ENCODE peak calls at places on chromosome 16, in six cellular contexts. H is cardiac fibroblast, I is head of caudate nucleus, Y is LHCN-M2, J is GF-D8, G is fibroblast of mammary gland. N is an unnamed sample.

GRCh38 chr16:53071748-53072301 is 17.0 kb downstream of the CHD9 start:
- DNase-seq in H (peak; percentile 87), I (no peak), Y (peak; percentile 71), J (peak; percentile 52), G (no peak), N (no peak)

GRCh38 chr16:66372078-66372897 is 5.8 kb downstream of the CDH5 start:
- DNase-seq in H (no peak), I (no peak), Y (no peak), J (no peak), G (no peak), N (no peak)

GRCh38 chr16:11539635-11540034 is 47.1 kb downstream of the LITAF start:
- DNase-seq in H (no peak), I (peak; percentile 43), Y (no peak), J (no peak), G (no peak), N (no peak)

GRCh38 chr16:85309656-85310587 is 197.7 kb upstream of the CIBAR2 start:
- DNase-seq in H (no peak), I (peak; percentile 91), Y (peak; percentile 84), J (peak; percentile 85), G (no peak), N (no peak)

GRCh38 chr16:88309905-88310259 is 72.9 kb upstream of the ZNF469 start:
- DNase-seq in H (no peak), I (no peak), Y (peak; percentile 71), J (no peak), G (no peak), N (no peak)

GRCh38 chr16:82454152-82454551 is 172.6 kb upstream of the CDH13 start:
- DNase-seq in H (no peak), I (no peak), Y (no peak), J (no peak), G (no peak), N (no peak)

GRCh38 chr16:13793788-13794461 is 126.0 kb upstream of the ERCC4 start:
- DNase-seq in H (no peak), I (peak; percentile 4), Y (no peak), J (no peak), G (no peak), N (peak; percentile 74)

GRCh38 chr16:24539850-24540484 is 601 bp downstream of the RBBP6 start:
- DNase-seq in H (peak; percentile 63), I (peak; percentile 28), Y (no peak), J (no peak), G (no peak), N (no peak)

GRCh38 chr16:87607871-87608270 is 5.6 kb downstream of the JPH3 start:
- DNase-seq in H (no peak), I (no peak), Y (no peak), J (no peak), G (no peak), N (no peak)

GRCh38 chr16:24135624-24136296 is 120.4 kb upstream of the CACNG3 start:
- DNase-seq in H (no peak), I (no peak), Y (no peak), J (no peak), G (no peak), N (peak; percentile 29)

GRCh38 chr16:88297178-88297720 is 85.5 kb upstream of the ZNF469 start:
- DNase-seq in H (no peak), I (no peak), Y (no peak), J (no peak), G (no peak), N (no peak)

GRCh38 chr16:249431-249830 is 14.8 kb downstream of the FAM234A start:
- DNase-seq in H (no peak), I (no peak), Y (no peak), J (no peak), G (no peak), N (no peak)

GRCh38 chr16:24977673-24978065 is 37.5 kb downstream of the ARHGAP17 start:
- DNase-seq in H (peak; percentile 88), I (no peak), Y (peak; percentile 82), J (no peak), G (peak; percentile 82), N (no peak)

GRCh38 chr16:23837553-23838308 is 1.9 kb downstream of the PRKCB start:
- DNase-seq in H (no peak), I (no peak), Y (no peak), J (no peak), G (no peak), N (peak; percentile 41)

GRCh38 chr16:89393731-89394406 is 96.5 kb downstream of the ANKRD11 start:
- DNase-seq in H (no peak), I (no peak), Y (no peak), J (no peak), G (no peak), N (no peak)

GRCh38 chr16:15464401-15465186 is 30.2 kb downstream of the BMERB1 start:
- DNase-seq in H (no peak), I (no peak), Y (no peak), J (no peak), G (no peak), N (no peak)

GRCh38 chr16:66717112-66717675 is 20.7 kb upstream of the CMTM4 start:
- DNase-seq in H (peak; percentile 65), I (peak; percentile 48), Y (peak; percentile 48), J (peak; percentile 20), G (peak; percentile 92), N (no peak)

GRCh38 chr16:63361032-63361624 is 1324.9 kb upstream of the CDH8 start:
- DNase-seq in H (peak; percentile 72), I (peak; percentile 19), Y (peak; percentile 59), J (no peak), G (peak; percentile 66), N (peak; percentile 66)

GRCh38 chr16:54374136-54374535 is 87.5 kb upstream of the IRX3 start:
- DNase-seq in H (no peak), I (no peak), Y (no peak), J (no peak), G (no peak), N (no peak)

GRCh38 chr16:66588981-66589713 is 9.9 kb downstream of the CMTM2 start:
- DNase-seq in H (peak; percentile 42), I (peak; percentile 33), Y (peak; percentile 50), J (peak; percentile 63), G (peak; percentile 38), N (peak; percentile 56)

GRCh38 chr16:1180772-1181714 is 28.1 kb downstream of the CACNA1H start:
- DNase-seq in H (no peak), I (no peak), Y (no peak), J (no peak), G (no peak), N (peak; percentile 29)

GRCh38 chr16:10968509-10968908 is 24.1 kb downstream of the CLEC16A start:
- DNase-seq in H (no peak), I (no peak), Y (no peak), J (no peak), G (no peak), N (no peak)

GRCh38 chr16:28192811-28193529 is 18.8 kb downstream of the XPO6 start:
- DNase-seq in H (no peak), I (no peak), Y (no peak), J (peak; percentile 25), G (no peak), N (no peak)

GRCh38 chr16:4679854-4680636 is 13.3 kb upstream of the NUDT16L1 start:
- DNase-seq in H (peak; percentile 23), I (no peak), Y (peak; percentile 73), J (peak; percentile 94), G (peak; percentile 91), N (peak; percentile 67)

GRCh38 chr16:70508752-70509151 is 14.6 kb downstream of the COG4 start:
- DNase-seq in H (peak; percentile 26), I (no peak), Y (no peak), J (peak; percentile 23), G (peak; percentile 29), N (no peak)

GRCh38 chr16:27822529-27823437 is 240.7 kb downstream of the GSG1L start:
- DNase-seq in H (no peak), I (no peak), Y (no peak), J (no peak), G (no peak), N (no peak)

N was measured in cerebellar cortex.